ENCODE peak calls at places on chromosomes 4 and X, in six cellular contexts. A, R, L, K, I and S are unnamed samples.

GRCh38 chr4:31918891-31919290 is 1198.7 kb downstream of the PCDH7 start:
- DNase-seq in L (no peak), I (no peak), R (no peak), K (no peak), A (no peak), S (no peak)

GRCh38 chrX:48531359-48531954 is 8.1 kb upstream of the TBC1D25 start:
- DNase-seq in K (peak; percentile 28), A (no peak), R (peak; percentile 69), I (no peak), L (peak; percentile 70), S (no peak)

GRCh38 chr4:183408791-183409190 is 35.6 kb upstream of the CDKN2AIP start:
- DNase-seq in I (no peak), K (no peak), L (no peak), A (no peak), R (no peak), S (no peak)

GRCh38 chr4:184510431-184510830 is 36.1 kb upstream of the IRF2 start:
- DNase-seq in L (no peak), K (no peak), I (no peak), R (no peak), A (no peak), S (no peak)

GRCh38 chr4:49709775-49710174 is 723.7 kb downstream of the CWH43 start:
- DNase-seq in R (no peak), K (no peak), L (no peak), A (no peak), I (no peak), S (no peak)

GRCh38 chr4:142558851-142559250 is 287.2 kb downstream of the INPP4B start:
- DNase-seq in L (no peak), K (no peak), I (no peak), A (no peak), R (peak; percentile 21), S (no peak)

GRCh38 chrX:102858826-102859627 is 78.0 kb upstream of the RAB40AL start:
- DNase-seq in A (no peak), K (no peak), R (no peak), I (no peak), L (no peak), S (no peak)

GRCh38 chrX:9482408-9482807 is 17.6 kb downstream of the TBL1X start:
- DNase-seq in K (no peak), A (no peak), R (no peak), I (no peak), L (no peak), S (no peak)

GRCh38 chr4:101968364-101968763 is 177.8 kb downstream of the BANK1 start:
- DNase-seq in A (no peak), K (no peak), L (peak; percentile 41), R (no peak), I (no peak), S (no peak)

GRCh38 chr4:15489551-15489950 is 19.9 kb downstream of the CC2D2A start:
- DNase-seq in A (no peak), I (no peak), L (no peak), K (no peak), R (peak; percentile 4), S (no peak)

GRCh38 chr4:105526656-105527055 is 25.8 kb upstream of the ARHGEF38 start:
- DNase-seq in L (no peak), I (no peak), A (no peak), K (no peak), R (no peak), S (no peak)

GRCh38 chrX:98380106-98380505 is 1496.4 kb downstream of the RPA4 start:
- DNase-seq in A (no peak), R (no peak), K (no peak), I (no peak), L (no peak), S (no peak)

GRCh38 chr4:120517966-120518365 is 404.6 kb downstream of the PRDM5 start:
- DNase-seq in I (peak; percentile 9), L (peak; percentile 74), K (peak; percentile 7), R (peak; percentile 86), A (peak; percentile 9), S (peak; percentile 63)

GRCh38 chr4:820230-821172 is 5.4 kb downstream of the CPLX1 start:
- DNase-seq in K (no peak), I (no peak), R (no peak), L (no peak), A (no peak), S (no peak)

GRCh38 chrX:122094611-122095010 is 1047.2 kb downstream of the GLUD2 start:
- DNase-seq in A (no peak), L (no peak), I (no peak), R (no peak), K (no peak), S (no peak)

GRCh38 chrX:109874548-109874947 is 128.4 kb upstream of the TMEM164 start:
- DNase-seq in L (no peak), R (no peak), I (no peak), A (no peak), K (no peak), S (no peak)

GRCh38 chrX:49277520-49277799 is 7.9 kb downstream of the PPP1R3F start:
- DNase-seq in A (no peak), I (no peak), K (no peak), L (no peak), R (no peak), S (no peak)

GRCh38 chrX:68997911-68998310 is 167.3 kb downstream of the PJA1 start:
- DNase-seq in R (peak; percentile 83), A (no peak), L (no peak), I (no peak), K (no peak), S (no peak)

GRCh38 chr4:46016306-46016705 is 107.5 kb downstream of the GABRG1 start:
- DNase-seq in I (no peak), L (no peak), A (no peak), K (no peak), R (no peak), S (no peak)

GRCh38 chr4:156790866-156791265 is 180.7 kb downstream of the PDGFC start:
- DNase-seq in K (no peak), A (no peak), R (peak; percentile 73), L (no peak), I (peak; percentile 53), S (no peak)

GRCh38 chr4:17781831-17782287 is 438 bp upstream of the FAM184B start:
- DNase-seq in A (no peak), I (no peak), L (no peak), K (no peak), R (no peak), S (no peak)

GRCh38 chr4:54513231-54513630 is 144.5 kb upstream of the KIT start:
- DNase-seq in I (no peak), R (peak; percentile 93), A (no peak), K (no peak), L (no peak), S (no peak)

GRCh38 chr4:1991087-1991486 is 17.7 kb downstream of the NELFA start:
- DNase-seq in L (no peak), I (no peak), R (no peak), K (no peak), A (peak; percentile 15), S (no peak)

GRCh38 chr4:98608343-98608742 is 50.1 kb downstream of the TSPAN5 start:
- DNase-seq in A (peak; percentile 24), I (no peak), R (no peak), L (no peak), K (no peak), S (no peak)

GRCh38 chr4:37693030-37693429 is 6.9 kb upstream of the RELL1 start:
- DNase-seq in I (no peak), K (no peak), L (no peak), R (no peak), A (no peak), S (no peak)

GRCh38 chr4:40377462-40378385 is 42.6 kb downstream of the CHRNA9 start:
- DNase-seq in K (no peak), I (no peak), L (peak; percentile 22), R (peak; percentile 27), A (no peak), S (no peak)
- TF ChIP-seq RAD21 in K (no peak), I (no peak), L (no peak), R (no peak), A (no peak), S (no peak)

GRCh38 chr4:86664959-86665358 is 70.8 kb downstream of the PTPN13 start:
- DNase-seq in I (no peak), L (no peak), R (peak; percentile 77), K (no peak), A (no peak), S (no peak)

GRCh38 chr4:86661006-86661405 is 66.9 kb downstream of the PTPN13 start:
- DNase-seq in R (no peak), L (no peak), K (no peak), A (no peak), I (no peak), S (no peak)

GRCh38 chr4:86660407-86660806 is 66.3 kb downstream of the PTPN13 start:
- DNase-seq in L (no peak), I (no peak), A (no peak), K (no peak), R (no peak), S (no peak)

GRCh38 chr4:86657910-86658309 is 63.8 kb downstream of the PTPN13 start:
- DNase-seq in K (no peak), A (no peak), I (no peak), R (no peak), L (no peak), S (no peak)

GRCh38 chr4:86661418-86661817 is 67.3 kb downstream of the PTPN13 start:
- DNase-seq in I (no peak), K (no peak), A (no peak), L (no peak), R (no peak), S (no peak)
- H3K4me2 ChIP-seq in I (no peak overlapping the region), K (no peak overlapping the region), A (no peak overlapping the region), L (peak overlapping the region; percentile 9), R (no peak overlapping the region), S (no peak overlapping the region)

GRCh38 chr4:108051343-108051742 is 61.7 kb downstream of the HADH start:
- DNase-seq in L (no peak), I (no peak), R (no peak), A (no peak), K (no peak), S (no peak)

GRCh38 chr4:108052511-108052910 is 62.8 kb downstream of the HADH start:
- DNase-seq in K (no peak), A (no peak), R (no peak), L (no peak), I (no peak), S (no peak)

GRCh38 chr4:108055787-108056186 is 66.1 kb downstream of the HADH start:
- DNase-seq in K (no peak), L (no peak), A (no peak), I (no peak), R (no peak), S (no peak)

GRCh38 chr4:108054025-108054424 is 64.3 kb downstream of the HADH start:
- DNase-seq in I (no peak), A (no peak), K (no peak), R (no peak), L (no peak), S (no peak)

GRCh38 chr4:108053281-108053701 is 63.6 kb downstream of the HADH start:
- DNase-seq in I (no peak), R (no peak), K (no peak), L (no peak), A (no peak), S (no peak)
- TF ChIP-seq RAD21 in I (no peak), R (no peak), K (no peak), L (no peak), A (no peak), S (no peak)

DNA sequence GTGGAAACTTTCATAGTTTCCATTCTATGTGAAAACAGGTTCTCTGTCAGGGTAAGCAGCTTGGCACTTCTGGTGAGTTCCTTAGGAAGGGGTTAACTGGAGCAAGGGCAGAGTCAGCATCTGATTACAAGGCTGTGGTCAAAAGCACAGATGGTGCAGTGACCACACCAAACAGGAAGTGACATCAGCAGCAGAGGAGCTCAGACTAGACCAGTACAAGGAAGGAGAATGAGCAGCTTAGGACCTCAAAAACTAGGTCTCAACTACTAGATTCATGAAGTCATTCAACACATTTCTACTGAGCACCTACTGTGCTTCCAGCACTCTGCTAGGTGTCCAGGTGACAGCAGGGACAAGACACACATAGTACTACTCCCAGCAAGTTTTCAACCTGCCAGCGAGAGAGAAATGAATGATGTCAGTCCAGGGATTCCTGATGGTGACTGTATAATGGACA is 130.2 kb downstream of the AMELX start:
- DNase-seq in A (no peak), R (peak; percentile 90), K (peak; percentile 34), L (peak; percentile 1), I (no peak), S (no peak)
- H3K4me2 ChIP-seq in A (no peak overlapping the region), R (no peak overlapping the region), K (peak overlapping the region; percentile 96), L (no peak overlapping the region), I (no peak overlapping the region), S (no peak overlapping the region)